ENCODE peak calls at places on chromosome 10, in ten cellular contexts. D, U, G, K, Y, A, P, B, T and O are unnamed samples.

GRCh38 chr10:49152663-49153062 is 18.8 kb upstream of the FAM170B start:
- DNase-seq in D (no peak), T (no peak), B (no peak), Y (no peak), A (no peak), G (no peak), U (no peak), P (no peak), K (no peak), O (no peak)

GRCh38 chr10:16828114-16828568 is 10.9 kb upstream of the RSU1 start:
- DNase-seq in B (peak; percentile 95), U (peak; percentile 91), P (peak; percentile 71), Y (peak; percentile 90), D (peak; percentile 31), G (peak; percentile 22), K (no peak), T (peak; percentile 32), A (peak; percentile 71), O (peak; percentile 20)

GRCh38 chr10:110487411-110488123 is 10.1 kb upstream of the DUSP5 start:
- DNase-seq in G (no peak), P (no peak), B (no peak), K (no peak), T (no peak), A (no peak), Y (no peak), D (no peak), U (no peak), O (no peak)

GRCh38 chr10:128286413-128287097 is 160.3 kb upstream of the MKI67 start:
- DNase-seq in D (no peak), K (no peak), G (no peak), A (no peak), B (no peak), U (no peak), P (no peak), T (no peak), Y (peak; percentile 84), O (no peak)

GRCh38 chr10:116014859-116015258 is 258.1 kb downstream of the GFRA1 start:
- DNase-seq in U (no peak), B (peak; percentile 70), A (no peak), G (no peak), Y (no peak), P (no peak), T (no peak), D (no peak), K (no peak), O (no peak)

GRCh38 chr10:102812213-102812876 is 24.9 kb downstream of the CYP17A1 start:
- DNase-seq in B (no peak), P (no peak), G (no peak), T (peak; percentile 90), Y (no peak), U (no peak), D (no peak), K (peak; percentile 52), A (no peak), O (no peak)

GRCh38 chr10:100810835-100811116 is 65.4 kb downstream of the PAX2 start:
- DNase-seq in U (no peak), P (no peak), D (no peak), G (no peak), Y (no peak), B (no peak), K (no peak), T (no peak), A (peak; percentile 35), O (no peak)

GRCh38 chr10:17616403-17617030 is 657 bp downstream of the HACD1 start:
- DNase-seq in G (peak; percentile 59), T (peak; percentile 2), U (peak; percentile 43), B (peak; percentile 87), Y (peak; percentile 91), D (no peak), P (no peak), K (peak; percentile 93), A (peak; percentile 90), O (peak; percentile 91)

GRCh38 chr10:8396675-8397074 is 342.2 kb downstream of the GATA3 start:
- DNase-seq in B (peak; percentile 5), P (no peak), U (peak; percentile 79), A (no peak), T (no peak), K (no peak), Y (no peak), G (no peak), D (no peak), O (no peak)

GRCh38 chr10:26486304-26486703 is 48.2 kb downstream of the APBB1IP start:
- DNase-seq in D (peak; percentile 23), B (peak; percentile 68), T (no peak), P (no peak), G (peak; percentile 24), Y (no peak), K (no peak), U (peak; percentile 99), A (no peak), O (no peak)

GRCh38 chr10:834493-834892 is 97.0 kb downstream of the LARP4B start:
- DNase-seq in K (no peak), T (no peak), P (no peak), A (no peak), U (no peak), Y (no peak), B (no peak), D (no peak), G (no peak), O (no peak)

GRCh38 chr10:114925675-114926204 is 12.3 kb upstream of the TRUB1 start:
- DNase-seq in K (no peak), B (peak; percentile 48), U (peak; percentile 55), D (no peak), A (no peak), T (no peak), Y (no peak), G (no peak), P (no peak), O (no peak)

GRCh38 chr10:96205580-96205979 is 65.8 kb downstream of the BLNK start:
- DNase-seq in B (no peak), Y (no peak), U (no peak), P (no peak), K (no peak), T (no peak), A (no peak), G (no peak), D (no peak), O (no peak)

GRCh38 chr10:13703997-13704536 is 117.3 kb downstream of the PRPF18 start:
- DNase-seq in T (no peak), G (no peak), A (no peak), B (no peak), P (no peak), K (no peak), Y (no peak), U (no peak), D (no peak), O (no peak)
- H3K4me3 ChIP-seq in T (no peak overlapping the region), G (no peak overlapping the region), A (no peak overlapping the region), B (no peak overlapping the region), P (no peak overlapping the region), K (no peak overlapping the region), Y (no peak overlapping the region), U (no peak overlapping the region), D (peak overlapping the region; percentile 81), O (no peak overlapping the region)

GRCh38 chr10:99339563-99340047 is 10.4 kb downstream of the CNNM1 start:
- DNase-seq in T (no peak), G (no peak), Y (no peak), B (no peak), A (no peak), D (no peak), K (no peak), P (no peak), U (no peak), O (no peak)

GRCh38 chr10:99339077-99339476 is 9.9 kb downstream of the CNNM1 start:
- DNase-seq in P (no peak), U (no peak), D (no peak), T (no peak), B (peak; percentile 51), K (no peak), Y (no peak), G (peak; percentile 62), A (no peak), O (no peak)

GRCh38 chr10:99340650-99341049 is 11.5 kb downstream of the CNNM1 start:
- DNase-seq in T (no peak), K (no peak), B (no peak), G (no peak), D (no peak), A (no peak), Y (no peak), U (no peak), P (no peak), O (no peak)

GRCh38 chr10:99337911-99338310 is 8.8 kb downstream of the CNNM1 start:
- DNase-seq in P (no peak), D (no peak), U (no peak), G (no peak), A (no peak), Y (no peak), K (no peak), T (no peak), B (no peak), O (no peak)

DNA sequence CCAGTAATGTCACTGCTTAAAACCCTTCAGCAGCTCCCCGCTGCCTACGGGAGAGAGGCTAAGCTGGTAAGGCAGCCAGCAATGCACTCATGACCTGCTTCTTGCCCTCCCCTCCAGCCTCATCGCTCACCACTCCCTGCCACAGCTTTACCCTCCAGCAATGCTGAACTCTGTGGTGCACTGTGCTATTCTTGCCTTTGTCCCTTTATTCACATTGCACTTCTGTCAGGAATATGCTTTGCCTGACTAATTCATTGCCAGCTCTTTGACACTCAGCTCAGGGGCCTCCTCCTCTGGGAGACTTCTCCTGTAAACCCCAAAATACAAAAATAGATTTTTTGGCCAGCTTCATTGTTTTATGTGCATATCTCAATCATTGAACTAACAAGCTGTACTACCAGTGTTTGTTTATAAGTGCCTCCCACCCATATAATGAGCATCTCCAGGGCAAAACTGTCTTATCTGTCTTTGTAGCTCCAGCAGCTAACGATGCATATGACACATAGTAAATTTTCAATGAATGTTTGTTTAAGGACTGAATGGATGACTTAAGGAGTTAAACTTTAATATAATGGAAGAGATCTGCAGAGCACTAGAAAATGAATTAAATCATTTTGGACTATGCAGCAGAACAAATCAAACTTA is 8.2 kb downstream of the CNNM1 start:
- DNase-seq in K (no peak), T (no peak), Y (no peak), B (peak; percentile 36), U (no peak), A (no peak), D (no peak), P (no peak), G (no peak), O (no peak)
- H3K4me3 ChIP-seq in K (no peak overlapping the region), T (no peak overlapping the region), Y (no peak overlapping the region), B (no peak overlapping the region), U (no peak overlapping the region), A (no peak overlapping the region), D (no peak overlapping the region), P (no peak overlapping the region), G (peak overlapping the region; percentile 13), O (no peak overlapping the region)

GRCh38 chr10:3045471-3046209 is 21.7 kb upstream of the PFKP start:
- DNase-seq in D (peak; percentile 57), P (no peak), T (no peak), K (peak; percentile 78), Y (peak; percentile 77), U (peak; percentile 86), A (peak; percentile 76), B (peak; percentile 86), G (peak; percentile 70), O (peak; percentile 31)
- H3K4me3 ChIP-seq in D (peak overlapping the region; percentile 23), P (no peak overlapping the region), T (no peak overlapping the region), K (no peak overlapping the region), Y (no peak overlapping the region), U (peak overlapping the region; percentile 1), A (no peak overlapping the region), B (peak overlapping the region; percentile 64), G (no peak overlapping the region), O (no peak overlapping the region)

GRCh38 chr10:61959814-61960213 is 58.3 kb downstream of the ARID5B start:
- DNase-seq in U (no peak), A (no peak), Y (no peak), B (no peak), P (no peak), D (no peak), T (no peak), K (no peak), G (no peak), O (no peak)
- H3K4me3 ChIP-seq in U (no peak overlapping the region), A (no peak overlapping the region), Y (no peak overlapping the region), B (no peak overlapping the region), P (no peak overlapping the region), D (no peak overlapping the region), T (no peak overlapping the region), K (no peak overlapping the region), G (no peak overlapping the region), O (no peak overlapping the region)